ENCODE peak calls at places on chromosomes 1 and 21, in ten cellular contexts. A is left ventricle myocardium inferior, W is A549, D is lower lobe of right lung, E is testis, P is stomach, K is colonic mucosa, Z is bronchial epithelial cell, J is astrocyte of the spinal cord, X is AG04450. M is an unnamed sample.

GRCh38 chr1:220791959-220792358 is 5.2 kb downstream of the MTARC1 start:
- DNase-seq in A (no peak), W (no peak), D (no peak), E (peak), P (no peak), K (no peak), Z (no peak), J (no peak), X (no peak), M (no peak)

GRCh38 chr1:119373465-119373864 is 4.9 kb downstream of the HAO2 start:
- DNase-seq in A (no peak), W (peak), D (no peak), E (no peak), P (no peak), K (no peak), Z (peak), J (peak), X (no peak), M (no peak)

GRCh38 chr1:17603091-17603841 is 63.8 kb downstream of the ARHGEF10L start:
- DNase-seq in A (no peak), W (no peak), D (no peak), E (no peak), P (no peak), K (peak), Z (no peak), J (no peak), X (no peak), M (peak)

GRCh38 chr1:22773981-22774471 is 63.4 kb downstream of the EPHB2 start:
- DNase-seq in A (peak), W (no peak), D (no peak), E (peak), P (no peak), K (peak), Z (no peak), J (peak), X (no peak), M (no peak)

GRCh38 chr1:13947658-13948057 is 247.7 kb downstream of the PRDM2 start:
- DNase-seq in A (no peak), W (no peak), D (no peak), E (no peak), P (no peak), K (no peak), Z (no peak), J (no peak), X (no peak), M (no peak)

GRCh38 chr1:102593276-102593675 is 515.0 kb downstream of the COL11A1 start:
- DNase-seq in A (no peak), W (no peak), D (no peak), E (no peak), P (no peak), K (no peak), Z (peak), J (no peak), X (no peak), M (no peak)

GRCh38 chr1:242011879-242012674 is 13.2 kb upstream of the MAP1LC3C start:
- DNase-seq in A (no peak), W (no peak), D (no peak), E (no peak), P (no peak), K (no peak), Z (no peak), J (peak), X (no peak), M (no peak)

GRCh38 chr1:182337736-182338571 is 53.6 kb downstream of the GLUL start:
- DNase-seq in A (peak), W (no peak), D (no peak), E (peak), P (no peak), K (no peak), Z (no peak), J (no peak), X (no peak), M (peak)

GRCh38 chr1:112982328-112982727 is 26.3 kb upstream of the SLC16A1 start:
- DNase-seq in A (no peak), W (no peak), D (no peak), E (no peak), P (no peak), K (no peak), Z (no peak), J (no peak), X (no peak), M (no peak)

GRCh38 chr1:61282387-61282786 is 200.0 kb downstream of the NFIA start:
- DNase-seq in A (no peak), W (no peak), D (no peak), E (no peak), P (no peak), K (no peak), Z (no peak), J (no peak), X (no peak), M (no peak)

GRCh38 chr1:9912264-9912936 is 2.3 kb upstream of the CTNNBIP1 start:
- DNase-seq in A (no peak), W (no peak), D (no peak), E (no peak), P (no peak), K (peak), Z (no peak), J (no peak), X (no peak), M (no peak)

GRCh38 chr21:46157987-46158451 is 2.6 kb upstream of the FTCD start:
- DNase-seq in A (no peak), W (no peak), D (no peak), E (peak), P (peak), K (no peak), Z (no peak), J (no peak), X (no peak), M (no peak)

GRCh38 chr1:200634449-200635122 is 14.0 kb upstream of the KIF14 start:
- DNase-seq in A (no peak), W (peak), D (no peak), E (no peak), P (no peak), K (no peak), Z (no peak), J (no peak), X (no peak), M (no peak)
- TF ChIP-seq CTCF in A (no peak), W (peak), D (no peak), E (no peak), P (no peak), K (no peak), Z (no peak), J (peak), X (no peak), M (no peak)

GRCh38 chr1:173342766-173343165 is 134.4 kb upstream of the PRDX6 start:
- DNase-seq in A (no peak), W (no peak), D (no peak), E (no peak), P (no peak), K (no peak), Z (no peak), J (no peak), X (no peak), M (no peak)

GRCh38 chr1:173347276-173347675 is 129.9 kb upstream of the PRDX6 start:
- DNase-seq in A (no peak), W (no peak), D (no peak), E (no peak), P (no peak), K (no peak), Z (no peak), J (no peak), X (no peak), M (no peak)

GRCh38 chr1:173341307-173341706 is 134.2 kb upstream of the TNFSF4 start:
- DNase-seq in A (no peak), W (no peak), D (no peak), E (no peak), P (no peak), K (no peak), Z (peak), J (peak), X (no peak), M (peak)

DNA sequence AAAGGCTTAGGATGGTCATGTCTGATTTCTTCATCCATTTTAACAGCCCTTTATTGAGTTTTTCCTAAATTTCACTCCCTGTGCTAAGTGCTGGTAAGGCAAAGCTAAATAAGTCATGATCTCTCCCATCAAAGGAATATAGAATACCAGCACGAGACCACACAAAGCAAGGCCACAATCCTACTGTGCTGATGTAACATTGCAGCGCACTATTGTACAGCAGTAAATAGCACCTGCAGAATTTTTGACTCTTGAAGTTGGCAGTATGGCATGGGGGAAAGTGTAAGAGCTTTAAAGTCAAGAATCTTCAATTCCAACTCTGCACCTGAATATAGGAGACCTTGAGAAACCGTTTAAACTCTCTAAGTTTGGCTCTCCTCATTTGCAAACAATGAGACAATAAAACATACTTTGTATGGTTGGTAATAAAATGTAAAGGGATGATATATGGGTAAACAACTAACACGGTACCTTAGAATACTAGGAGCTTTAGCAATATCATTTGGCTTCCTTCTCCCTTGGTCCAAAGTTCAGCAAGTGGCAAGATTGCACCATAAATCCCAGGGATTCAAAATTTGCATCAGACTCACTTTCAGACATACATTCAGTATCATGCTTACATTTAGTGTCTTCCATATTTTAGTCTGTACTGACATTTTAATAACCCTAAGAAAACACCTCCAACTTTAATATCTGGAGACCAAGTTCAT is 132.9 kb upstream of the PRDX6 start:
- DNase-seq in A (no peak), W (no peak), D (no peak), E (no peak), P (no peak), K (peak), Z (no peak), J (no peak), X (no peak), M (no peak)
- H3K4me3 ChIP-seq in A (no peak), W (no peak), D (no peak), E (no peak), P (no peak), K (no peak), Z (no peak), J (no peak), X (no peak), M (no peak)

GRCh38 chr1:96842215-96842614 is 120.6 kb downstream of the PTBP2 start:
- DNase-seq in A (no peak), W (no peak), D (no peak), E (no peak), P (no peak), K (no peak), Z (no peak), J (no peak), X (no peak), M (no peak)
- TF ChIP-seq CTCF in A (no peak), W (no peak), D (no peak), E (no peak), P (no peak), K (no peak), Z (no peak), J (peak), X (peak), M (no peak)

DNA sequence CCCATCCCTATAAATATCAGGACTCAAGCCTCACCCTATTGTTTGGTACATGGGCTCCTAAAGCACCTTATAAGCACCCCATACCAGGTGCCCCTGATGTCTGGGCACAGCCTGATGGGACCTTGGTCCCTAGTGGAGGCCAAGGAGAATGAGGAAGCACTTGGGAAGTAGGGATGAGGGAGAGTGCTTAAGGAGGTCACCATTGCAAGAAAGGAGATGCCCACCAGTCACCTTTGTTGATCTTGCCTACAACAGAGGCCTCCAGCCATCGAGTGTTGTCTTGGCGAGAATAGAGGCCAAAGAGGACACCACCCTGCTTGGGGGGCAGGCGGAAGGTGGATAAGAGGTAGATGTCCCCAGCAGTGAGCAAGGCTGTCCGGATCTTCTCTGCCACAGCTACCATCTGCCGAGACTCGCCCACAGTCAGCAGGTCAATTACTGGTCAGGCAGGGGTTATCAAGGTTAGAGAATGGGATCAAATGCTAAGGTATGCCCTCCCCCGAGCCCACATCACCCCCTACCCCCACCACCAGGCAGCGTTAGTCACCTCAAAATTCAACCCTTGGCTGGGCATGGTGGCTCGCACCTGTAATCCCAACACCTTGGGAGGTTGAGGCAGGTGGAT is 1.6 kb downstream of the THBS3 start:
- DNase-seq in A (no peak), W (no peak), D (peak), E (no peak), P (no peak), K (no peak), Z (no peak), J (no peak), X (no peak), M (no peak)
- H3K4me3 ChIP-seq in A (no peak), W (no peak), D (no peak), E (no peak), P (no peak), K (no peak), Z (no peak), J (no peak), X (no peak), M (no peak)

GRCh38 chr1:173427146-173428054 is 49.7 kb upstream of the PRDX6 start:
- DNase-seq in A (no peak), W (no peak), D (no peak), E (no peak), P (no peak), K (no peak), Z (no peak), J (no peak), X (no peak), M (no peak)

GRCh38 chr1:173430707-173431662 is 46.1 kb upstream of the PRDX6 start:
- DNase-seq in A (peak), W (peak), D (peak), E (peak), P (peak), K (peak), Z (peak), J (peak), X (peak), M (peak)

GRCh38 chr1:173431663-173432045 is 45.5 kb upstream of the PRDX6 start:
- DNase-seq in A (no peak), W (no peak), D (no peak), E (no peak), P (no peak), K (no peak), Z (no peak), J (no peak), X (no peak), M (no peak)

GRCh38 chr1:173432331-173432730 is 44.8 kb upstream of the PRDX6 start:
- DNase-seq in A (no peak), W (no peak), D (no peak), E (no peak), P (no peak), K (no peak), Z (no peak), J (no peak), X (no peak), M (no peak)

GRCh38 chr1:173429517-173430477 is 47.3 kb upstream of the PRDX6 start:
- DNase-seq in A (peak), W (peak), D (peak), E (peak), P (peak), K (peak), Z (peak), J (peak), X (peak), M (peak)
- TF ChIP-seq CTCF in A (peak), W (peak), D (peak), E (peak), P (peak), K (peak), Z (peak), J (peak), X (peak), M (peak)

GRCh38 chr1:116153692-116154031 is 42.5 kb downstream of the MAB21L3 start:
- DNase-seq in A (no peak), W (no peak), D (no peak), E (no peak), P (no peak), K (peak), Z (no peak), J (no peak), X (no peak), M (no peak)
- H3K4me3 ChIP-seq in A (no peak), W (no peak), D (no peak), E (no peak), P (no peak), K (no peak), Z (no peak), J (no peak), X (no peak), M (no peak)

GRCh38 chr1:16051039-16051438 is 7.5 kb downstream of the CLCNKB start:
- DNase-seq in A (no peak), W (no peak), D (no peak), E (no peak), P (no peak), K (no peak), Z (no peak), J (no peak), X (no peak), M (no peak)

GRCh38 chr1:16046865-16047264 is 3.3 kb downstream of the CLCNKB start:
- DNase-seq in A (no peak), W (no peak), D (no peak), E (no peak), P (no peak), K (no peak), Z (no peak), J (no peak), X (no peak), M (no peak)

GRCh38 chr1:16050328-16050727 is 6.7 kb downstream of the CLCNKB start:
- DNase-seq in A (no peak), W (no peak), D (no peak), E (no peak), P (no peak), K (no peak), Z (no peak), J (no peak), X (no peak), M (no peak)

GRCh38 chr1:16047791-16048475 is 4.4 kb downstream of the CLCNKB start:
- DNase-seq in A (no peak), W (no peak), D (no peak), E (no peak), P (no peak), K (no peak), Z (no peak), J (no peak), X (no peak), M (no peak)

GRCh38 chr1:16048573-16049189 is 5.1 kb downstream of the CLCNKB start:
- DNase-seq in A (peak), W (no peak), D (peak), E (peak), P (peak), K (peak), Z (peak), J (peak), X (no peak), M (peak)
- TF ChIP-seq CTCF in A (no peak), W (no peak), D (no peak), E (no peak), P (no peak), K (no peak), Z (no peak), J (no peak), X (no peak), M (no peak)